ENCODE peak calls at places on chromosomes 3 and 15, in five cellular contexts. One of them, this sample, is unnamed. For H3K36me3 and H3K4me1, the result is how much of the 10 kb centered on the place peaks cover.

GRCh38 chr3:53594276-53594675 is 99.9 kb downstream of the CACNA1D start:
- DNase-seq in heart left ventricle: no peak
- DNase-seq in IMR-90: no peak
- DNase-seq in uterus: no peak
- DNase-seq in esophagus squamous epithelium: no peak
- DNase-seq in this sample: no peak

GRCh38 chr15:52417501-52417900 is 111.2 kb downstream of the MYO5A start:
- DNase-seq in uterus: no peak
- DNase-seq in heart left ventricle: no peak
- DNase-seq in esophagus squamous epithelium: no peak
- DNase-seq in IMR-90: peak
- DNase-seq in this sample: no peak

GRCh38 chr3:169186596-169186995 is 476.9 kb downstream of the MECOM start:
- DNase-seq in heart left ventricle: no peak
- DNase-seq in uterus: no peak
- DNase-seq in IMR-90: no peak
- DNase-seq in esophagus squamous epithelium: no peak
- DNase-seq in this sample: no peak

GRCh38 chr3:14780927-14781507 is 37.7 kb upstream of the FGD5 start:
- DNase-seq in IMR-90: peak
- DNase-seq in esophagus squamous epithelium: no peak
- DNase-seq in uterus: peak
- DNase-seq in heart left ventricle: no peak
- DNase-seq in this sample: no peak

GRCh38 chr3:101732240-101732641 is 7.8 kb downstream of the CEP97 start:
- DNase-seq in IMR-90: no peak
- DNase-seq in esophagus squamous epithelium: no peak
- DNase-seq in uterus: no peak
- DNase-seq in heart left ventricle: no peak
- DNase-seq in this sample: no peak

GRCh38 chr3:138937690-138938055 is 9.3 kb downstream of the FOXL2 start:
- DNase-seq in esophagus squamous epithelium: no peak
- DNase-seq in IMR-90: no peak
- DNase-seq in uterus: no peak
- DNase-seq in heart left ventricle: no peak
- DNase-seq in this sample: peak

GRCh38 chr3:127658234-127658633 is 14.5 kb upstream of the ABTB1 start:
- DNase-seq in uterus: no peak
- DNase-seq in esophagus squamous epithelium: no peak
- DNase-seq in heart left ventricle: no peak
- DNase-seq in IMR-90: peak
- DNase-seq in this sample: no peak

GRCh38 chr3:154510780-154511179 is 80.8 kb upstream of the GPR149 start:
- DNase-seq in esophagus squamous epithelium: no peak
- DNase-seq in uterus: no peak
- DNase-seq in heart left ventricle: no peak
- DNase-seq in IMR-90: no peak
- DNase-seq in this sample: no peak

GRCh38 chr3:126394179-126394976 is at the start of gene CFAP100:
- DNase-seq in IMR-90: peak
- DNase-seq in esophagus squamous epithelium: no peak
- DNase-seq in heart left ventricle: no peak
- DNase-seq in uterus: no peak
- DNase-seq in this sample: peak

GRCh38 chr3:52552089-52552488 is 15.7 kb downstream of the UQCC5 start:
- DNase-seq in heart left ventricle: no peak
- DNase-seq in esophagus squamous epithelium: no peak
- DNase-seq in uterus: no peak
- DNase-seq in IMR-90: no peak
- DNase-seq in this sample: no peak

GRCh38 chr3:52558436-52558835 is 22.0 kb downstream of the UQCC5 start:
- DNase-seq in uterus: no peak
- DNase-seq in heart left ventricle: no peak
- DNase-seq in esophagus squamous epithelium: no peak
- DNase-seq in IMR-90: no peak
- DNase-seq in this sample: no peak

GRCh38 chr3:52554026-52554755 is 17.8 kb downstream of the UQCC5 start:
- DNase-seq in uterus: no peak
- DNase-seq in heart left ventricle: no peak
- DNase-seq in esophagus squamous epithelium: no peak
- DNase-seq in IMR-90: no peak
- DNase-seq in this sample: no peak

GRCh38 chr3:52557011-52557410 is 20.6 kb downstream of the UQCC5 start:
- DNase-seq in uterus: no peak
- DNase-seq in IMR-90: no peak
- DNase-seq in heart left ventricle: no peak
- DNase-seq in esophagus squamous epithelium: no peak
- DNase-seq in this sample: no peak

GRCh38 chr3:52555056-52555455 is 18.7 kb downstream of the UQCC5 start:
- DNase-seq in esophagus squamous epithelium: no peak
- DNase-seq in uterus: no peak
- DNase-seq in heart left ventricle: no peak
- DNase-seq in IMR-90: no peak
- DNase-seq in this sample: no peak
- H3K36me3 ChIP-seq in esophagus squamous epithelium: under half
- H3K36me3 ChIP-seq in uterus: under half
- H3K36me3 ChIP-seq in heart left ventricle: half or more
- H3K36me3 ChIP-seq in IMR-90: under half
- H3K36me3 ChIP-seq in this sample: under half

GRCh38 chr15:56243117-56243773 is 434 bp downstream of the RFX7 start:
- DNase-seq in esophagus squamous epithelium: no peak
- DNase-seq in uterus: peak
- DNase-seq in IMR-90: peak
- DNase-seq in heart left ventricle: peak
- DNase-seq in this sample: peak

GRCh38 chr15:56244237-56244810 is 645 bp upstream of the RFX7 start:
- DNase-seq in heart left ventricle: peak
- DNase-seq in uterus: peak
- DNase-seq in esophagus squamous epithelium: no peak
- DNase-seq in IMR-90: peak
- DNase-seq in this sample: peak

GRCh38 chr15:56242576-56243116 is 1.0 kb downstream of the RFX7 start:
- DNase-seq in esophagus squamous epithelium: no peak
- DNase-seq in heart left ventricle: no peak
- DNase-seq in IMR-90: no peak
- DNase-seq in uterus: no peak
- DNase-seq in this sample: no peak

GRCh38 chr15:56244811-56245576 is 1.3 kb upstream of the RFX7 start:
- DNase-seq in IMR-90: no peak
- DNase-seq in esophagus squamous epithelium: no peak
- DNase-seq in uterus: peak
- DNase-seq in heart left ventricle: peak
- DNase-seq in this sample: peak

GRCh38 chr15:56243774-56244236 is at the start of gene RFX7:
- DNase-seq in esophagus squamous epithelium: no peak
- DNase-seq in uterus: peak
- DNase-seq in heart left ventricle: peak
- DNase-seq in IMR-90: peak
- DNase-seq in this sample: peak
- TF ChIP-seq POLR2A in esophagus squamous epithelium: no peak
- TF ChIP-seq POLR2A in uterus: peak
- TF ChIP-seq POLR2A in heart left ventricle: no peak
- TF ChIP-seq POLR2A in IMR-90: no peak
- TF ChIP-seq POLR2A in this sample: no peak

GRCh38 chr3:172550347-172550943 is 27.2 kb upstream of the TNFSF10 start:
- DNase-seq in heart left ventricle: no peak
- DNase-seq in esophagus squamous epithelium: no peak
- DNase-seq in IMR-90: peak
- DNase-seq in uterus: peak
- DNase-seq in this sample: no peak
- H3K4me1 ChIP-seq in heart left ventricle: under half
- H3K4me1 ChIP-seq in esophagus squamous epithelium: under half
- H3K4me1 ChIP-seq in IMR-90: under half
- H3K4me1 ChIP-seq in uterus: under half
- H3K4me1 ChIP-seq in this sample: under half

GRCh38 chr3:46935989-46936620 is 40.4 kb downstream of the CCDC12 start:
- DNase-seq in IMR-90: no peak
- DNase-seq in esophagus squamous epithelium: no peak
- DNase-seq in heart left ventricle: no peak
- DNase-seq in uterus: no peak
- DNase-seq in this sample: no peak
- H3K36me3 ChIP-seq in IMR-90: under half
- H3K36me3 ChIP-seq in esophagus squamous epithelium: under half
- H3K36me3 ChIP-seq in heart left ventricle: under half
- H3K36me3 ChIP-seq in uterus: under half
- H3K36me3 ChIP-seq in this sample: under half

DNA sequence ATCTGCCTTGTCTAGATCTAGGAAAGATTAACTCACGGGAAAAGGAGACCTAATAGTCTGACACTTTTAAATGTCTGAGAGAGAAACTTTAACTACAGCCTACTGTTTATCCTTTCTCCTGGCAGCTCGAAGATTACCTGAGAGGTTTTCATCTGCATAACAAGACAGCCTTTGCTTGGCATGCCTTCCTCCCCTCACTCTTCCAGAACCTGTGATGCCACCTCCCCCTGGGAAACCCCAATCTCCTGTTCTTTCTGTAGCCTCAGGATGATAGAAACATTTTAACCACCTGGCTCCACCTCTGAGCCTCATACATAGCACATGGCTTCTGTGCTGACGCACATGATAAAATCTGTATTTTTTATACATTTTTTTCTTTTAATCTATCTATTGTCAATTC is 420.8 kb downstream of the CNTN6 start:
- DNase-seq in IMR-90: no peak
- DNase-seq in heart left ventricle: no peak
- DNase-seq in uterus: no peak
- DNase-seq in esophagus squamous epithelium: no peak
- DNase-seq in this sample: no peak
- TF ChIP-seq POLR2A in IMR-90: no peak
- TF ChIP-seq POLR2A in heart left ventricle: no peak
- TF ChIP-seq POLR2A in uterus: no peak
- TF ChIP-seq POLR2A in esophagus squamous epithelium: no peak
- TF ChIP-seq POLR2A in this sample: no peak

GRCh38 chr3:65581313-65581712 is 457.4 kb downstream of the MAGI1 start:
- DNase-seq in heart left ventricle: no peak
- DNase-seq in uterus: no peak
- DNase-seq in IMR-90: no peak
- DNase-seq in esophagus squamous epithelium: no peak
- DNase-seq in this sample: no peak
- H3K4me1 ChIP-seq in heart left ventricle: under half
- H3K4me1 ChIP-seq in uterus: under half
- H3K4me1 ChIP-seq in IMR-90: under half
- H3K4me1 ChIP-seq in esophagus squamous epithelium: under half
- H3K4me1 ChIP-seq in this sample: under half

DNA sequence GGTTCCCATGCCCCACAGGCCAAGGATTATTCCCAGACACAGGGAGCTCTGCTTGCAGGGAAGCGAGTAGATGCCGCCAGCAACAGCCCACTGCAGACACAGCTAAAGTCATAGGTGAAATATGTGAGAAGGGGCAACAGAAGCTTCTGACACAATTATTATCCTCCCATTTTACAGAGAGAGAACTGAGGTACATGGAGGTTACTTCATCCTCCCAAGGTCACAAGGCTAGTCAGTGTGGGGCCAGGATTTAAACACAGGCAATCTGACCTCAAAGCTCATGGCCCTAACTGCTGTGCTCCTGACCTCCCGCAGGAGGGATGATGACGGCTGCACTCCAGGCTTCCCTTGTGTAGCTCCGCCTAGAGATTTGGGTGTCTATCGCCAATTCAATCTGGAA is 15.7 kb upstream of the FSIP1 start:
- DNase-seq in esophagus squamous epithelium: no peak
- DNase-seq in uterus: no peak
- DNase-seq in IMR-90: no peak
- DNase-seq in heart left ventricle: no peak
- DNase-seq in this sample: no peak
- H3K36me3 ChIP-seq in esophagus squamous epithelium: under half
- H3K36me3 ChIP-seq in uterus: under half
- H3K36me3 ChIP-seq in IMR-90: under half
- H3K36me3 ChIP-seq in heart left ventricle: under half
- H3K36me3 ChIP-seq in this sample: under half

GRCh38 chr3:44734646-44735168 is 5.3 kb downstream of the ZNF501 start:
- DNase-seq in uterus: no peak
- DNase-seq in esophagus squamous epithelium: no peak
- DNase-seq in heart left ventricle: no peak
- DNase-seq in IMR-90: no peak
- DNase-seq in this sample: no peak

GRCh38 chr3:44729384-44729910 is at the start of gene ZNF501:
- DNase-seq in heart left ventricle: peak
- DNase-seq in IMR-90: peak
- DNase-seq in uterus: peak
- DNase-seq in esophagus squamous epithelium: peak
- DNase-seq in this sample: peak
- TF ChIP-seq POLR2A in heart left ventricle: no peak
- TF ChIP-seq POLR2A in IMR-90: no peak
- TF ChIP-seq POLR2A in uterus: peak
- TF ChIP-seq POLR2A in esophagus squamous epithelium: peak
- TF ChIP-seq POLR2A in this sample: peak

GRCh38 chr15:40446144-40446543 is 5.4 kb downstream of the BAHD1 start:
- DNase-seq in heart left ventricle: no peak
- DNase-seq in IMR-90: no peak
- DNase-seq in esophagus squamous epithelium: no peak
- DNase-seq in uterus: no peak
- DNase-seq in this sample: no peak
- H3K4me1 ChIP-seq in heart left ventricle: under half
- H3K4me1 ChIP-seq in IMR-90: under half
- H3K4me1 ChIP-seq in esophagus squamous epithelium: half or more
- H3K4me1 ChIP-seq in uterus: under half
- H3K4me1 ChIP-seq in this sample: under half

This sample was measured in ovary.